ENCODE peak calls at places on chromosomes 7 and 10, in four cellular contexts. R is psoas muscle, F is stomach, A is H9. M is an unnamed sample.

GRCh38 chr7:151711906-151712771 is 164.8 kb downstream of the PRKAG2 start:
- DNase-seq in R (no peak), F (no peak), A (no peak), M (no peak)

GRCh38 chr10:653991-654646 is 35.3 kb downstream of the DIP2C start:
- DNase-seq in R (no peak), F (peak), A (no peak), M (no peak)

GRCh38 chr10:19817251-19818046 is 1.2 kb downstream of the PLXDC2 start:
- DNase-seq in R (peak), F (no peak), A (peak), M (no peak)

GRCh38 chr10:132460691-132461090 is 63.7 kb downstream of the PWWP2B start:
- DNase-seq in R (peak), F (no peak), A (no peak), M (no peak)

GRCh38 chr10:91901784-91902677 is 7.3 kb downstream of the FGFBP3 start:
- DNase-seq in R (no peak), F (peak), A (no peak), M (peak)

GRCh38 chr10:79438021-79438698 is 7.3 kb downstream of the ZCCHC24 start:
- DNase-seq in R (no peak), F (no peak), A (no peak), M (no peak)

GRCh38 chr10:74863508-74863907 is 37.1 kb downstream of the KAT6B start:
- DNase-seq in R (no peak), F (no peak), A (no peak), M (no peak)

GRCh38 chr7:12719141-12719919 is 31.9 kb downstream of the ARL4A start:
- DNase-seq in R (no peak), F (no peak), A (no peak), M (no peak)

GRCh38 chr10:77619964-77620703 is 17.5 kb downstream of the KCNMA1 start:
- DNase-seq in R (no peak), F (no peak), A (no peak), M (no peak)

GRCh38 chr7:16060492-16060891 is 360.8 kb downstream of the CRPPA start:
- DNase-seq in R (no peak), F (no peak), A (no peak), M (no peak)

GRCh38 chr7:92782236-92782635 is 54.1 kb downstream of the CDK6 start:
- DNase-seq in R (no peak), F (no peak), A (no peak), M (no peak)

GRCh38 chr7:34991938-34992840 is 45.1 kb downstream of the DPY19L1 start:
- DNase-seq in R (no peak), F (no peak), A (no peak), M (no peak)

GRCh38 chr7:86951895-86952294 is 107.6 kb downstream of the ELAPOR2 start:
- DNase-seq in R (no peak), F (no peak), A (no peak), M (no peak)

GRCh38 chr7:95469850-95470249 is 15.9 kb upstream of the ASB4 start:
- DNase-seq in R (no peak), F (no peak), A (no peak), M (no peak)

GRCh38 chr10:6815346-6815745 is 235.3 kb upstream of the PRKCQ start:
- DNase-seq in R (no peak), F (no peak), A (no peak), M (no peak)

GRCh38 chr7:158129037-158130022 is 458.3 kb downstream of the PTPRN2 start:
- DNase-seq in R (no peak), F (peak), A (no peak), M (no peak)

GRCh38 chr10:22317121-22317370 is 858 bp downstream of the COMMD3 start:
- DNase-seq in R (no peak), F (no peak), A (no peak), M (no peak)

GRCh38 chr7:90520484-90520883 is 51.0 kb downstream of the PTTG1IP2 start:
- DNase-seq in R (no peak), F (no peak), A (no peak), M (no peak)

GRCh38 chr10:89684604-89685003 is 16.8 kb upstream of the KIF20B start:
- DNase-seq in R (no peak), F (no peak), A (no peak), M (no peak)

GRCh38 chr10:3094565-3095168 is 27.3 kb downstream of the PFKP start:
- DNase-seq in R (no peak), F (no peak), A (no peak), M (no peak)

GRCh38 chr7:4931932-4932331 is 27.1 kb downstream of the MMD2 start:
- DNase-seq in R (no peak), F (peak), A (peak), M (no peak)

GRCh38 chr10:18332484-18332883 is 192.3 kb downstream of the CACNB2 start:
- DNase-seq in R (no peak), F (no peak), A (no peak), M (no peak)

GRCh38 chr10:76282122-76283030 is 851.0 kb downstream of the LRMDA start:
- DNase-seq in R (no peak), F (peak), A (no peak), M (no peak)

GRCh38 chr10:113264333-113265131 is 288.3 kb upstream of the HABP2 start:
- DNase-seq in R (no peak), F (no peak), A (no peak), M (no peak)

GRCh38 chr10:128930422-128930821 is 536.6 kb upstream of the MGMT start:
- DNase-seq in R (no peak), F (no peak), A (no peak), M (no peak)

GRCh38 chr7:131642429-131642828 is 86.0 kb upstream of the PODXL start:
- DNase-seq in R (no peak), F (no peak), A (no peak), M (no peak)

GRCh38 chr7:129824291-129825004 is 128.3 kb downstream of the UBE2H start:
- DNase-seq in R (no peak), F (no peak), A (no peak), M (no peak)

GRCh38 chr7:122844191-122844988 is 41.9 kb downstream of the CADPS2 start:
- DNase-seq in R (no peak), F (no peak), A (no peak), M (no peak)

GRCh38 chr7:13989138-13989943 is at the start of gene ETV1:
- DNase-seq in R (peak), F (peak), A (peak), M (peak)

GRCh38 chr10:121579656-121580055 is 18.6 kb downstream of the FGFR2 start:
- DNase-seq in R (no peak), F (no peak), A (peak), M (peak)

GRCh38 chr7:27172823-27173411 is 1.2 kb downstream of the HOXA10 start:
- DNase-seq in R (no peak), F (peak), A (peak), M (no peak)

GRCh38 chr10:97514344-97514743 is 15.6 kb downstream of the UBTD1 start:
- DNase-seq in R (no peak), F (no peak), A (no peak), M (no peak)

GRCh38 chr10:35150335-35150734 is 23.7 kb downstream of the CREM start:
- DNase-seq in R (no peak), F (no peak), A (no peak), M (no peak)

GRCh38 chr10:33358016-33358415 is 23.5 kb upstream of the NRP1 start:
- DNase-seq in R (no peak), F (no peak), A (no peak), M (no peak)

GRCh38 chr7:159063046-159063840 is 81.4 kb downstream of the VIPR2 start:
- DNase-seq in R (no peak), F (no peak), A (no peak), M (no peak)

GRCh38 chr7:81770823-81771222 is 976 bp upstream of the HGF start:
- DNase-seq in R (no peak), F (no peak), A (no peak), M (no peak)
- H3K27ac ChIP-seq in R (no peak), F (no peak), A (no peak), M (no peak)

DNA sequence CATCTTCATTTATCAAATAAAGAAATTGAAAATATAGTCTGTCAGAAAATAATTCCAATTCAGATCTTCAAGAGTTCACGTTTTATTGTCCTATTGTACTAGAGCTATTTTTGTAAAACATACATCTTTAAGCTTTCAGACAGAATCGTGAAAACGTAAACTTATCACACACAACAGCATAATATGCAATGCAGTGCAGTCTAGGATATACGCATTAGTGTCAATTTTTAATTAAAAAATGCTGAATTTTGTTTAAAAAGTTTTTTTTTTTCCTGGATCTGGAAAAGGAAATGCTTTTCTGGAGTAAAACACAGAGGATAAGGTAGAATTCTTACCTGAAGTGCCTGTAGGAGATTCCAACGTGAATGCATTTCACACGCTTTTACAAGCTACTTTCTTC is 458.2 kb upstream of the KLF6 start:
- DNase-seq in R (no peak), F (no peak), A (no peak), M (no peak)
- H3K27ac ChIP-seq in R (peak), F (no peak), A (no peak), M (peak)

GRCh38 chr10:5532231-5532605 is 7.5 kb downstream of the CALML3 start:
- DNase-seq in R (no peak), F (no peak), A (no peak), M (no peak)

GRCh38 chr10:5531558-5532230 is 6.9 kb downstream of the CALML3 start:
- DNase-seq in R (no peak), F (peak), A (no peak), M (no peak)

GRCh38 chr10:5532618-5533097 is 7.9 kb downstream of the CALML3 start:
- DNase-seq in R (no peak), F (no peak), A (no peak), M (no peak)

GRCh38 chr10:5534051-5534821 is 9.5 kb downstream of the CALML3 start:
- DNase-seq in R (no peak), F (peak), A (no peak), M (no peak)

DNA sequence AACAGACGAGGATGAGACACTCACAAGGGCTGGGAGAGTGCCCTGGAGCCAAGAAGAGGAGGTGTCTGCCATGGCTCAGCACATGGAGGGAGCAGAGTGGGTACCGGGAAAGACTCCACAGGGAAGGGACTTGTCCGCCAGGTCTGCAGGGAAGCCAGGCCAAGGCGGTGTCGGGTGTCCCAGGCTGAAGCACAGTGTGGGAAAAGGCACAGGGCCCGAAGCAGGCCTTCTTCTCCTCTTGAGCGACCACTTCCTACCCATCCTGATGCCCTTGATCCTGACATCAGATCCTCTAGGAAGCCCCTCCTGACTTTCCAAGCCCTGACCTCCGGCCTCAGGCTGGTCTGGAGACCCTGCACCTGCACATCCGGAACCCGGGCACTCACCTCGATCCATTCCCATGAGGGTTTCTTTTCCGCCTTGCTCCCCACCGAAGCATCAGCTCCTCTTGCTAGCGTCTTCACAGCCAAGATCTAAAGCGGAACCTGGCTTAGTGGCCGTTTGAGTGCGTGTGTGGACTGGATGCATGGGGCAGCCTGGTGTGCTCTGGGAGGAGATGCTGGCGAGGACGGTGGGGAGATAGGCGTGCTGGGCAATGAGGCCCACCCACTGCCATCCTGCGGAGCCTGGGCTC is 8.5 kb downstream of the CALML3 start:
- DNase-seq in R (no peak), F (no peak), A (no peak), M (no peak)
- H3K27ac ChIP-seq in R (no peak), F (no peak), A (no peak), M (no peak)

DNA sequence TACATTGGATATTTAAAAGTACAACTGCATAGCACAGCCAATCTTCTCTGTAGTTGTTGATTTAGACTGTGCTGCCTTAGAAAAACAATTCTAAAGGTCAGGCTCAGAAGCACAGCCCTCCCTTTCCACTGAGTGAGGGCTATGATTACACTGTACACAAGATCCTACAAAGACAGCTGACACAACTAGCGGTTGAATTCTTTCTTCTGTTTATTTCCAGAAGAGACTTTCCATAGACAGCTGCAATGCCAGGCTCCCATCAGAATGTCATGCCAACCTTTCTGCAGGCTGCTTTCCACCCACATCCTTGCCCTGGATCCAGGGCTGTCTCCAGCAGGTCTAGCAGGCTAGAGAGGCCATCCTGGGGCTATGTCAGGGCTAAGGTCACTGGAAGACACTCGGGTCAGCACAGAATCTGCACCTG is 39.3 kb downstream of the FAM13C start:
- DNase-seq in R (peak), F (no peak), A (no peak), M (no peak)
- H3K27ac ChIP-seq in R (peak), F (no peak), A (no peak), M (no peak)

DNA sequence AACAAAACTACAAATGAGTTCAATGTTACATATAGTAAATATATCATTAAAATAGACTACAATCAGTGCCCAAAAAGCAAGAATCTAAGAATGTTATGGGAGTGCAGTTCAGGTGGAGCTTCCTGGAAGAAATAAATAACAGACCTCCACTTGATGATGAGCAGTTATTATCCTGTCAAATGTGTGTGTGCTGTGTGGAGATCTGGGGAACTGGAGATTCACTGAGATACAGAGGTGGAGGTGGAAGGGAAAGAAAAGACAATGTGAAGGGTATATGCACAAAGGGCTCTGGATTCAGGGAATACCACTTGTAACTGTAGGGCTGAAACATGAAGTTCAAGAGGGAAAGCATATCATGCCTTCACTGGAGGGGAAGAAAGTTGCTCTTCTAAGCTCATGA is 331.1 kb downstream of the SEMA3D start:
- DNase-seq in R (no peak), F (no peak), A (no peak), M (no peak)
- H3K27ac ChIP-seq in R (no peak), F (no peak), A (no peak), M (no peak)

DNA sequence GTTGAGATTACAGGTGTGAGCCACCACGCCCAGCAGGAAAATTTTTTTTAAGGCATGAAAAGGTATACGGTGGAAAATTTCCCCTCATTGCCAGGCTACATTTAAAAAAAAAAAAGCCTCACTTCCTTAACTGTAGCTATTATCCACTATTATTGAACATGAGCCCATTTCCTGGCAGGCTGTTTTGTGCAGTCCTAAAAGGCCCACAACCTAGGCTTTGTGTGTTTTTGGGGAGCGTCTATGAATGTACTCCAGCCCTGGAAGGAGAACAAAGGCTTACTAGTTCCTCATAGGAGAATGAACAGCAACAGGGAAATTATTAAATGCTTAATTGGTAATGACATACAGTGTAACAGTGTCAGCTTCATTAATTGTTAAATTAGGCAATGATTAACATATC is 111.0 kb downstream of the ABLIM1 start:
- DNase-seq in R (no peak), F (peak), A (no peak), M (no peak)
- H3K27ac ChIP-seq in R (no peak), F (peak), A (no peak), M (no peak)

GRCh38 chr7:74479066-74479781 is 25.5 kb downstream of the GTF2IRD1 start:
- DNase-seq in R (peak), F (peak), A (no peak), M (no peak)
- H3K27ac ChIP-seq in R (peak), F (peak), A (no peak), M (peak)

DNA sequence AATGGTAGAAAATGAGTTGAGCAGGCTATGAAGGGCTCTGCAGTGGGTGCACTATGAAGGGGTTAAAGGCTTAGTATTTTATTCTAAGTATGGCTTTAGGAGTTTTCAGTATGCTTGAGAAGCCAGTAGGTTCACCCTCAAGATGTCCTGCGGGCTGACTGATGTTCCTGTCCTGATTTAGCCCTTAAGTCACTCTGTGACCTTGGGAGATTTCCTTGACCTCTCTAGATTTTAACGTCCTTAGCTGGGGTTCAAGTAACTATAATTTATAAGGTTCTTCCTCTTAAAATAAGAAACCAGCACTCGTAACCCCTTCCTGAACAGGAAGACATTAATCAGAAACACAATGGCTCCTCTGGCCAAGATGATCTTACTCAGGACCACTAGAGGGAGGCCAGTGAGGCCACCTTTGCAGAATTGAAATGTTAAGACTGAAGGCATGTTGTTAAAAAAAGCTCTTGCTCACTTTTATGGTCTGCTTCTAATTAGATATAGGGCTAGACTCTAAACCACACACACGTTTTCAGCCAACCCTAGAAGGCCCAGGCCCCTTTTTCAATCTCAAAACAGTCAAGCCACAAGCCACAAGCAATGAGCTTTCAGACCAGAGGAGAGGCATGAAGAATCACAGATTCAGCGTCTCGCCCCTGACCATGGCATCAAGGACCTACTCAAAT is 42.0 kb downstream of the CDK1 start:
- DNase-seq in R (no peak), F (no peak), A (no peak), M (no peak)
- H3K27ac ChIP-seq in R (peak), F (no peak), A (no peak), M (no peak)

DNA sequence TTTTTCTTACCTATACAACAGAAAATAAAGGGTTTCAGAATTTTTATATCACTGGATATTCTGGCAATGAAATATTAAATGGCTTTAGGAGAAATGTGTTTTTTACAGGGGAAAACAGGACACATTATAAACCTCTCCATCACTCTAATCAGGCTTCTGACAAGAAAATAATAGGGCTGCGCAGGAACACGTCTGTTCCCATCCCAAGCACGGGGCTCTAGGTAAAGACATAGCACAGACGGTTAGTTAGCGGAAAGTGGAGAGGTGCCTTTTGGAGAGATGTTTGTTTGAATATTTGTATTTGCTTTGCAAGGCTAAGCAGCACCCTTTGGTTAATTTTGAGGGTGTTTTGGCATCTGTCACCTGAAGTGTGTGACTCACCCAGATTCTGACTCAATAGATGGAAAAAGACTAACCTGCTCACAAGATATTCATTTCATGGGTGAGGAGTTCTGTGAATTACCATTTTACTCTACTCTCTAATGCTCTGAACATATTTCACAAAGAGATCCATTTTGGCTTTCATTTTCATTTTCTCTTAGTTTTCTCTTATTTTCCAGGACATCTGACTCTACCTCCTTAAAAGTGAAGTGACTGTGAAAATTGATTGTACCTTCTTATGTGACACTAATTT is 174.5 kb upstream of the AKR1E2 start:
- DNase-seq in R (no peak), F (no peak), A (no peak), M (no peak)
- H3K27ac ChIP-seq in R (no peak), F (no peak), A (no peak), M (peak)

M was measured in keratinocyte.